ENCODE peak calls at places on chromosomes 3 and 15, in six cellular contexts. M is cardiac fibroblast, B is COR-L47, N is breast epithelium, U is stromal cell of bone marrow, E is H54. Y is an unnamed sample.

GRCh38 chr3:126439968-126440708 is 35.6 kb downstream of the ZXDC start:
- DNase-seq in M (no peak), B (no peak), N (no peak), U (no peak), E (no peak), Y (no peak)

GRCh38 chr3:178223876-178224275 is 312.4 kb upstream of the KCNMB2 start:
- DNase-seq in M (no peak), B (no peak), N (no peak), U (no peak), E (no peak), Y (peak; percentile 41)

GRCh38 chr15:70097337-70098169 is at the start of gene TLE3:
- DNase-seq in M (peak; percentile 99), B (peak; percentile 98), N (peak; percentile 100), U (peak; percentile 97), E (peak; percentile 98), Y (peak; percentile 99)

GRCh38 chr3:68571321-68571720 is 361.0 kb downstream of the TAFA4 start:
- DNase-seq in M (no peak), B (no peak), N (no peak), U (no peak), E (no peak), Y (no peak)

GRCh38 chr3:184168363-184169120 is 6.1 kb upstream of the AP2M1 start:
- DNase-seq in M (peak; percentile 81), B (no peak), N (no peak), U (peak; percentile 79), E (peak; percentile 98), Y (peak; percentile 98)

GRCh38 chr3:71185733-71186455 is 397.6 kb downstream of the FOXP1 start:
- DNase-seq in M (peak; percentile 86), B (no peak), N (no peak), U (no peak), E (no peak), Y (peak; percentile 75)

GRCh38 chr3:46536758-46537157 is 29.3 kb downstream of the LRRC2 start:
- DNase-seq in M (no peak), B (no peak), N (no peak), U (no peak), E (no peak), Y (no peak)

GRCh38 chr3:88003115-88003755 is 55.6 kb downstream of the CGGBP1 start:
- DNase-seq in M (peak; percentile 81), B (peak; percentile 17), N (no peak), U (peak; percentile 25), E (peak; percentile 15), Y (no peak)

GRCh38 chr15:33124275-33124674 is 70.2 kb downstream of the FMN1 start:
- DNase-seq in M (no peak), B (no peak), N (no peak), U (no peak), E (no peak), Y (no peak)

GRCh38 chr15:67820992-67821783 is 4.1 kb upstream of the SKOR1 start:
- DNase-seq in M (peak; percentile 60), B (no peak), N (no peak), U (no peak), E (no peak), Y (peak; percentile 45)

GRCh38 chr15:40857601-40858351 is 13.9 kb downstream of the SPINT1 start:
- DNase-seq in M (peak; percentile 69), B (peak; percentile 59), N (peak; percentile 92), U (peak; percentile 38), E (peak; percentile 89), Y (peak; percentile 32)

GRCh38 chr15:55279746-55280351 is 9.8 kb downstream of the RAB27A start:
- DNase-seq in M (peak; percentile 95), B (no peak), N (no peak), U (peak; percentile 71), E (no peak), Y (peak; percentile 85)

GRCh38 chr3:119294402-119294888 is 262 bp downstream of the ARHGAP31 start:
- DNase-seq in M (no peak), B (peak; percentile 37), N (no peak), U (no peak), E (peak; percentile 20), Y (no peak)

GRCh38 chr15:40790723-40791122 is 16.2 kb upstream of the ZFYVE19 start:
- DNase-seq in M (peak; percentile 45), B (no peak), N (no peak), U (no peak), E (no peak), Y (no peak)

GRCh38 chr3:52570076-52570475 is 33.7 kb downstream of the UQCC5 start:
- DNase-seq in M (peak; percentile 56), B (no peak), N (no peak), U (no peak), E (no peak), Y (peak; percentile 30)

GRCh38 chr3:40631341-40631995 is 106.7 kb downstream of the ZNF621 start:
- DNase-seq in M (no peak), B (no peak), N (no peak), U (no peak), E (no peak), Y (no peak)

GRCh38 chr15:92629276-92629974 is 26.1 kb downstream of the FAM174B start:
- DNase-seq in M (no peak), B (no peak), N (peak; percentile 12), U (no peak), E (no peak), Y (no peak)

GRCh38 chr3:43105224-43105596 is 669 bp downstream of the POMGNT2 start:
- DNase-seq in M (no peak), B (no peak), N (no peak), U (no peak), E (no peak), Y (no peak)

Y was measured in NCI-H226.